ENCODE peak calls at places on chromosomes 1 and 21, in four cellular contexts. One of them, this sample, is unnamed.

GRCh38 chr1:44015206-44015605 is 16.1 kb downstream of the SLC6A9 start:
- DNase-seq in GM12878: no peak
- DNase-seq in WTC11: no peak
- DNase-seq in K562: no peak
- DNase-seq in this sample: no peak

GRCh38 chr1:101002551-101002950 is 23.0 kb downstream of the DPH5 start:
- DNase-seq in GM12878: no peak
- DNase-seq in WTC11: no peak
- DNase-seq in K562: no peak
- DNase-seq in this sample: no peak

GRCh38 chr21:41886331-41886730 is 7.2 kb upstream of the PRDM15 start:
- DNase-seq in GM12878: no peak
- DNase-seq in WTC11: no peak
- DNase-seq in K562: no peak
- DNase-seq in this sample: no peak

GRCh38 chr1:53576381-53576801 is 117.2 kb downstream of the DMRTB1 start:
- DNase-seq in GM12878: no peak
- DNase-seq in WTC11: peak
- DNase-seq in K562: no peak
- DNase-seq in this sample: no peak

GRCh38 chr1:175162955-175163354 is 29.6 kb downstream of the KIAA0040 start:
- DNase-seq in GM12878: no peak
- DNase-seq in WTC11: no peak
- DNase-seq in K562: no peak
- DNase-seq in this sample: no peak

GRCh38 chr1:226309398-226310122 is 596 bp upstream of the LIN9 start:
- DNase-seq in GM12878: no peak
- DNase-seq in WTC11: peak
- DNase-seq in K562: no peak
- DNase-seq in this sample: peak

GRCh38 chr1:36784147-36784862 is 250.0 kb downstream of the GRIK3 start:
- DNase-seq in GM12878: no peak
- DNase-seq in WTC11: no peak
- DNase-seq in K562: no peak
- DNase-seq in this sample: no peak

GRCh38 chr1:208149776-208150514 is 94.2 kb downstream of the PLXNA2 start:
- DNase-seq in GM12878: no peak
- DNase-seq in WTC11: no peak
- DNase-seq in K562: no peak
- DNase-seq in this sample: peak

GRCh38 chr1:193421487-193421886 is 235.1 kb upstream of the B3GALT2 start:
- DNase-seq in GM12878: no peak
- DNase-seq in WTC11: no peak
- DNase-seq in K562: no peak
- DNase-seq in this sample: no peak

GRCh38 chr1:227330709-227331108 is 12.4 kb upstream of the CDC42BPA start:
- DNase-seq in GM12878: no peak
- DNase-seq in WTC11: no peak
- DNase-seq in K562: no peak
- DNase-seq in this sample: no peak

GRCh38 chr1:212487286-212487685 is 54.6 kb downstream of the NENF start:
- DNase-seq in GM12878: no peak
- DNase-seq in WTC11: no peak
- DNase-seq in K562: no peak
- DNase-seq in this sample: no peak

GRCh38 chr1:208107817-208108608 is 136.2 kb downstream of the PLXNA2 start:
- DNase-seq in GM12878: no peak
- DNase-seq in WTC11: no peak
- DNase-seq in K562: no peak
- DNase-seq in this sample: no peak

GRCh38 chr1:73860421-73860950 is 337.5 kb downstream of the LRRIQ3 start:
- DNase-seq in GM12878: no peak
- DNase-seq in WTC11: no peak
- DNase-seq in K562: no peak
- DNase-seq in this sample: no peak

GRCh38 chr1:12486401-12487005 is 131.5 kb downstream of the DHRS3 start:
- DNase-seq in GM12878: no peak
- DNase-seq in WTC11: no peak
- DNase-seq in K562: no peak
- DNase-seq in this sample: no peak

GRCh38 chr1:220093361-220094015 is 444 bp upstream of the IARS2 start:
- DNase-seq in GM12878: no peak
- DNase-seq in WTC11: no peak
- DNase-seq in K562: no peak
- DNase-seq in this sample: no peak

GRCh38 chr1:50502147-50502546 is 78.9 kb upstream of the DMRTA2 start:
- DNase-seq in GM12878: no peak
- DNase-seq in WTC11: no peak
- DNase-seq in K562: no peak
- DNase-seq in this sample: no peak

GRCh38 chr1:240092301-240093119 is 827 bp downstream of the FMN2 start:
- DNase-seq in GM12878: no peak
- DNase-seq in WTC11: peak
- DNase-seq in K562: no peak
- DNase-seq in this sample: no peak

GRCh38 chr1:165815725-165816124 is 11.7 kb upstream of the UCK2 start:
- DNase-seq in GM12878: no peak
- DNase-seq in WTC11: no peak
- DNase-seq in K562: no peak
- DNase-seq in this sample: no peak

GRCh38 chr1:229352975-229353374 is 10.1 kb upstream of the CCSAP start:
- DNase-seq in GM12878: no peak
- DNase-seq in WTC11: no peak
- DNase-seq in K562: no peak
- DNase-seq in this sample: no peak

GRCh38 chr21:43740497-43741156 is 21.7 kb downstream of the PDXK start:
- DNase-seq in GM12878: no peak
- DNase-seq in WTC11: peak
- DNase-seq in K562: no peak
- DNase-seq in this sample: no peak

GRCh38 chr1:242189591-242189990 is 190.7 kb upstream of the MAP1LC3C start:
- DNase-seq in GM12878: no peak
- DNase-seq in WTC11: peak
- DNase-seq in K562: no peak
- DNase-seq in this sample: no peak

GRCh38 chr1:147647796-147648633 is 22.3 kb downstream of the ACP6 start:
- DNase-seq in GM12878: no peak
- DNase-seq in WTC11: no peak
- DNase-seq in K562: no peak
- DNase-seq in this sample: no peak

GRCh38 chr1:13801232-13801631 is 101.2 kb downstream of the PRDM2 start:
- DNase-seq in GM12878: no peak
- DNase-seq in WTC11: no peak
- DNase-seq in K562: no peak
- DNase-seq in this sample: no peak

DNA sequence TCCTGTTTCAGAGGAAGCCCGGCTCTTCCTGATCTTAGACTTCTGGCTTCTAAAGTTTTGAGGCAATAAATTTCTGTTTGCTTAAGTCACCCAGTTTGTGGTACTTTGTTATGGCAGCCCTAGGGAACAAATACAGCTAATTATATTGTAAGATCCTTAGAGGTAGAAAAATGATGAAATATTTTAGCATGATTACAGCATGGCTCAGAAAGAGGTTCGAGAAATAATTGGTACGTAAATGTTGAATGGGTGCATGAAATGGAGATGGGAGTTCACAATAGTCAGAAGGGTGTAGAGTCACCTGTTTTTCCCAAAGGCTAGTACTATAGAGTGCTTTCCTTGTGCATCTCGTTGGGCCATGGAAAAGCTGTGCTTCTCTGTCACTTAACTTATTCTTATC is 123.5 kb downstream of the RUNX1 start:
- DNase-seq in GM12878: no peak
- DNase-seq in WTC11: no peak
- DNase-seq in K562: no peak
- DNase-seq in this sample: no peak
- TF ChIP-seq ETV6 in GM12878: no peak
- TF ChIP-seq ETV6 in WTC11: no peak
- TF ChIP-seq ETV6 in K562: no peak
- TF ChIP-seq ETV6 in this sample: no peak

GRCh38 chr1:206447792-206448191 is 22.5 kb upstream of the IKBKE start:
- DNase-seq in GM12878: no peak
- DNase-seq in WTC11: no peak
- DNase-seq in K562: no peak
- DNase-seq in this sample: no peak

GRCh38 chr1:206448471-206448870 is 21.8 kb upstream of the IKBKE start:
- DNase-seq in GM12878: no peak
- DNase-seq in WTC11: no peak
- DNase-seq in K562: no peak
- DNase-seq in this sample: no peak

GRCh38 chr1:206450271-206450670 is 20.0 kb upstream of the IKBKE start:
- DNase-seq in GM12878: no peak
- DNase-seq in WTC11: no peak
- DNase-seq in K562: no peak
- DNase-seq in this sample: no peak

GRCh38 chr1:206451146-206451545 is 19.1 kb upstream of the IKBKE start:
- DNase-seq in GM12878: no peak
- DNase-seq in WTC11: no peak
- DNase-seq in K562: no peak
- DNase-seq in this sample: no peak

DNA sequence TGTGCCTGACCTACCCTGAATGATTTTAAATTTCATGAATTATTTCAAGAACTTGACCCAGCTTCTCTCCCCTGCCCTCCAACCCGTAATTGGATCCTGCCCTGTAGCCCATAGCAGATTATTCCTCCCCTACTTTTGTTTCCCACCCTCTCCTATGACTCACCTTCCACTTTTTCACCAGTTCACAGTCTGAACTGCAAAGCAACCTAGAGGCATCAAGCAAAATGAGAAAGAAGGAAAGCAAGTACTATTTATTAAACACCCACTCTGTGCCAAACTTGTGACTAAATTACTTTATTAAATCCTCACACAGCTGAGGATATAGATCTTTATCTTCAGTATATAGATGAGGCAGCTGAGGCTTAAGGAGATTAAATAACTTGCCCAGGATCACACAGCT is 20.7 kb upstream of the IKBKE start:
- DNase-seq in GM12878: no peak
- DNase-seq in WTC11: no peak
- DNase-seq in K562: no peak
- DNase-seq in this sample: no peak
- TF ChIP-seq ETV6 in GM12878: no peak
- TF ChIP-seq ETV6 in WTC11: no peak
- TF ChIP-seq ETV6 in K562: no peak
- TF ChIP-seq ETV6 in this sample: no peak

GRCh38 chr21:19781881-19782652 is 1216.1 kb upstream of the NCAM2 start:
- DNase-seq in GM12878: no peak
- DNase-seq in WTC11: peak
- DNase-seq in K562: no peak
- DNase-seq in this sample: no peak
- TF ChIP-seq ETV6 in GM12878: no peak
- TF ChIP-seq ETV6 in WTC11: no peak
- TF ChIP-seq ETV6 in K562: no peak
- TF ChIP-seq ETV6 in this sample: no peak

DNA sequence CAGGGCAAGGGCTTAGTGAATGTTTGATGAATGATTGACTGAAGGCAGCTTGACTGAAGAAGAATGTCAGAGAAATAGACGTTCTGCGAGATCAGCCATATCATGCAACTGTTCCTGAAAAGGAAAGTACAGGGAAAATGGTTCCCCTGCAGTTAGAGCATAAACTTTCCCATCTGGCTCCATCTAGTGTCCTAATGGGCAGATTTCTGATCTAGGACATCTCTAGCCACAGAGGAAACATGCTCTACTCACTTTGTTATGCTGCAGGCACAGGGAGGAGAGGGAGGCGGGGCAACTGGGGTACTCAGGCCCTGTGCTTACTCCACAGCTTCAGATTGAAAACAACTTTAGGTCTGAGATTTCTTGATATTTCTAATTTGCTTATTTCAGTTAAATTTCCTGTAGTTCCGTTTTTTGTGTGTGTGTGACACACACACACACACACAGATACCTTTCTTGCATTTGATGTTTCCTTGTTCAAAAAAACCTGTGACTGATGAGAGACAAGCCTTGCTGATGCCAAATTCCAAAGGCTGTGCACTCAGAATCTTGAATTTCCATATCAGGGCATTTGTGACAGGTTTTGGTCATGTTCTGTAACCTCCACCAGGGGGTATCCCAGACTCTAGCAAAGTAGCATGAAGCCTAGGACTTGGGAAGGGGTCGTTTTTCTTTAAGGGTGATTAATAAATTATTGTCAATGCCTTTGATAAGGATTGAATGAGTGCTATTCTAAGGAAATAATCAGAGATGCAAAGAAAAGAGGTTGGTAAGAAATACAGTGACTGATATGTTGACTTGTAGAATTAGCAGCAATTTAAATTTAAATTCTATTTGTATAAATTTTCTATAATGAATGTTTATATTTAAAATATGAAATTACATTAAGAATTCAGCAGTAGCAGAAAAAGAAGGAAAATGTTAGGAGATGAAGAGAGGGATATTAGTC is 139.7 kb upstream of the BEND5 start:
- DNase-seq in GM12878: no peak
- DNase-seq in WTC11: peak
- DNase-seq in K562: peak
- DNase-seq in this sample: peak
- TF ChIP-seq ETV6 in GM12878: no peak
- TF ChIP-seq ETV6 in WTC11: no peak
- TF ChIP-seq ETV6 in K562: no peak
- TF ChIP-seq ETV6 in this sample: no peak

This sample was measured in HepG2.